ENCODE peak calls at places on chromosomes 4 and X, in ten cellular contexts. F is fibroblast of lung; Q is ascending aorta; L is IMR-90; U is PC-9; S is CD8-positive, alpha-beta memory T cell; V is heart right ventricle; I is neural progenitor cell; O is Peyer's patch; T is cardiac muscle cell. A is an unnamed sample.

GRCh38 chrX:66731398-66731797 is 92.5 kb upstream of the EDA2R start:
- DNase-seq in F (peak; percentile 20), O (no peak), L (peak; percentile 33), U (no peak), V (no peak), S (no peak), Q (no peak), T (peak; percentile 49), I (peak; percentile 63), A (no peak)

GRCh38 chr4:112509243-112510190 is 6.5 kb downstream of the NEUROG2 start:
- DNase-seq in L (peak; percentile 20), Q (no peak), V (no peak), T (no peak), U (peak; percentile 41), F (peak; percentile 19), O (no peak), S (no peak), I (peak; percentile 73), A (no peak)

GRCh38 chr4:89307185-89307445 is 485 bp downstream of the GPRIN3 start:
- DNase-seq in T (no peak), U (no peak), Q (no peak), F (no peak), I (no peak), O (no peak), L (no peak), V (no peak), S (no peak), A (no peak)

GRCh38 chrX:7068939-7069367 is 78.6 kb upstream of the STS start:
- DNase-seq in Q (no peak), S (no peak), T (peak; percentile 9), F (no peak), V (no peak), U (no peak), L (no peak), O (no peak), I (peak; percentile 18), A (no peak)

GRCh38 chr4:144399927-144400326 is 246.0 kb upstream of the HHIP start:
- DNase-seq in O (no peak), U (peak; percentile 49), V (no peak), S (no peak), T (no peak), F (peak; percentile 97), L (peak; percentile 55), Q (no peak), I (no peak), A (no peak)

GRCh38 chr4:176467011-176467410 is 147.2 kb downstream of the SPCS3 start:
- DNase-seq in T (no peak), F (peak; percentile 70), U (no peak), L (peak; percentile 58), O (no peak), I (no peak), Q (no peak), V (no peak), S (no peak), A (no peak)

GRCh38 chrX:18886344-18887161 is 97.4 kb downstream of the PHKA2 start:
- DNase-seq in U (peak; percentile 80), L (peak; percentile 23), Q (peak; percentile 60), I (peak; percentile 69), F (peak; percentile 42), O (peak; percentile 81), T (peak; percentile 62), V (peak; percentile 79), S (peak; percentile 52), A (peak; percentile 78)

GRCh38 chr4:150080875-150081274 is 2.6 kb downstream of the DCLK2 start:
- DNase-seq in F (no peak), T (no peak), Q (no peak), I (no peak), V (no peak), L (peak; percentile 35), U (no peak), S (no peak), O (no peak), A (no peak)

GRCh38 chr4:56220261-56220660 is 167.0 kb downstream of the AASDH start:
- DNase-seq in O (no peak), I (peak; percentile 38), U (no peak), T (no peak), L (peak; percentile 2), F (peak; percentile 76), S (no peak), V (no peak), Q (no peak), A (no peak)

GRCh38 chr4:81504685-81505598 is 33.2 kb upstream of the RASGEF1B start:
- DNase-seq in O (no peak), F (no peak), U (no peak), I (no peak), V (peak; percentile 60), Q (peak; percentile 39), L (no peak), T (no peak), S (peak; percentile 68), A (peak; percentile 39)

GRCh38 chrX:151896734-151897474 is 15.8 kb upstream of the MAGEA4 start:
- DNase-seq in Q (no peak), T (no peak), I (no peak), O (no peak), V (no peak), F (peak; percentile 69), S (no peak), L (peak; percentile 20), U (no peak), A (no peak)

GRCh38 chrX:74940414-74940813 is 15.2 kb upstream of the NEXMIF start:
- DNase-seq in O (no peak), F (no peak), Q (no peak), L (no peak), U (no peak), S (no peak), I (no peak), T (no peak), V (no peak), A (no peak)

GRCh38 chr4:71188197-71188625 is 150.6 kb upstream of the SLC4A4 start:
- DNase-seq in O (no peak), Q (no peak), S (no peak), F (no peak), U (no peak), I (peak; percentile 19), T (peak; percentile 53), V (no peak), L (no peak), A (no peak)

DNA sequence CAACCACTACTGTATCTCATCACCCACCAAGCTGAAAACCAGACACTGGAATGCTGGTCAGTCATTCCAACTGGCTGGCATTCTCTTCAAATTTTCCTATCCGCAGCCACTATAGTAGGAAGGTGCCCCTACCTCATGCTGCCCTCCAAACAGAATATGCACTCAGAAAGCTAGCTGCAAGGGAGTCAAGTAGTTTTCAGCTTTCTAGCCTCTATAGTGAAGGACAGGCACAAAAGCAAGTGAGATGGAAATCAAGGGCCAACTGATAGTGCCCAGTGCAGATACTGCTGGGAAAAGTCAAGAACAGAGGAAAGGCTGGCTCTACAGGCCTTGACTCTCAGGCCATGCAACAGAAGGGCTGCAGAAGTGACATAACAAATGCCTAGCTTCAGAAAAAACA is 47.2 kb downstream of the BCOR start:
- DNase-seq in V (no peak), O (no peak), Q (no peak), S (no peak), I (no peak), F (no peak), U (no peak), L (no peak), T (no peak), A (no peak)
- H3K36me3 ChIP-seq in V (no peaks in the 10 kb centered on the region), O (no peaks in the 10 kb centered on the region), Q (peaks cover 72% of the 10 kb centered on the region), S (peaks cover 30% of the 10 kb centered on the region), I (peaks cover 45% of the 10 kb centered on the region), F (peaks cover 5% of the 10 kb centered on the region), U (no peaks in the 10 kb centered on the region), L (peaks cover 44% of the 10 kb centered on the region), T (peaks cover 61% of the 10 kb centered on the region), A (peaks cover 22% of the 10 kb centered on the region)

DNA sequence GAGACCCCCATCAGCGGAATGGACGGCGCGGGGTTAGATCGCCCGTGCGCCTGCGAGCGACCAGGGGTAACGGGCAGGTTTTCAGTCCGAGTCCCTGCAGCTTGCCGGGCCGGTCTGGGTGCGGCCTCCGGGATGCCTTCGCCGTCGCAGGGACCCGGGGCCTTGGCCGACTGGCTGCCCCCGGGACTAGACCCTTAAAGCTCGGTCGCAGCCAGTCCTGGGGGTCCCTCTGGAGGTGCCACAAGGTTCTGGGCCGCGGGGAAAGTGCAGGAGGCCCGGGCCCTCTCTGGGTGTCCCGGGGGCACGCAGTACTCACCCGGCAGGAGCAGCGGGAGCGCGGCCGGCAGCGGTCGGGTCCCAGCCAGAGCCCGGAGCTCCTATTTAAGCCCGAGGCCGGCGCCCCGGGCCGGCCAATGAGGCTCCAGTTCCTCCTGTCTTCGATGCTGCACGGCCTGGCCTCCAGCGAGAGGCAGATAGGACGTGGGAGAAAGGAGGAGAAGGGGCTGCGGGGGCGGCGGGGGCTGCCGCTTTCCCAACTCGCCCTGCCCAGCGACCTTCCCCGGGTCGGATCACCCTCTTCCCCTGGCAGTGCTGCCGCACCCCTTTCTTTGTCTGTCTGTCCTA is at the start of gene SPON2:
- DNase-seq in V (no peak), L (peak; percentile 27), I (peak; percentile 77), F (peak; percentile 40), O (peak; percentile 60), U (peak; percentile 25), Q (no peak), T (no peak), S (no peak), A (peak; percentile 17)
- H3K27ac ChIP-seq in V (peak within 1 kb of the TSS; percentile 60), L (peak within 1 kb of the TSS; percentile 80), I (no peak within 1 kb of the TSS), F (peak within 1 kb of the TSS; percentile 60), O (peak within 1 kb of the TSS; percentile 69), U (no peak within 1 kb of the TSS), Q (no peak within 1 kb of the TSS), T (no peak within 1 kb of the TSS), S (no peak within 1 kb of the TSS), A (peak within 1 kb of the TSS; percentile 49)

GRCh38 chr4:78377555-78377954 is 174.0 kb upstream of the ANXA3 start:
- DNase-seq in I (no peak), S (no peak), T (no peak), U (no peak), V (no peak), O (no peak), F (no peak), Q (no peak), L (no peak), A (no peak)

GRCh38 chr4:78379991-78380739 is 171.4 kb upstream of the ANXA3 start:
- DNase-seq in O (no peak), F (peak; percentile 64), T (no peak), Q (no peak), V (no peak), S (no peak), I (no peak), L (peak; percentile 1), U (peak; percentile 18), A (peak; percentile 14)

GRCh38 chr4:78379040-78379439 is 172.5 kb upstream of the ANXA3 start:
- DNase-seq in Q (no peak), V (no peak), L (no peak), I (no peak), S (no peak), U (no peak), F (peak; percentile 15), O (no peak), T (no peak), A (no peak)
- H3K27me3 ChIP-seq in Q (no peaks in the 10 kb centered on the region), V (no peaks in the 10 kb centered on the region), L (no peaks in the 10 kb centered on the region), I (no peaks in the 10 kb centered on the region), S (no peaks in the 10 kb centered on the region), U (no peaks in the 10 kb centered on the region), F (no peaks in the 10 kb centered on the region), O (no peaks in the 10 kb centered on the region), T (no peaks in the 10 kb centered on the region), A (no peaks in the 10 kb centered on the region)

DNA sequence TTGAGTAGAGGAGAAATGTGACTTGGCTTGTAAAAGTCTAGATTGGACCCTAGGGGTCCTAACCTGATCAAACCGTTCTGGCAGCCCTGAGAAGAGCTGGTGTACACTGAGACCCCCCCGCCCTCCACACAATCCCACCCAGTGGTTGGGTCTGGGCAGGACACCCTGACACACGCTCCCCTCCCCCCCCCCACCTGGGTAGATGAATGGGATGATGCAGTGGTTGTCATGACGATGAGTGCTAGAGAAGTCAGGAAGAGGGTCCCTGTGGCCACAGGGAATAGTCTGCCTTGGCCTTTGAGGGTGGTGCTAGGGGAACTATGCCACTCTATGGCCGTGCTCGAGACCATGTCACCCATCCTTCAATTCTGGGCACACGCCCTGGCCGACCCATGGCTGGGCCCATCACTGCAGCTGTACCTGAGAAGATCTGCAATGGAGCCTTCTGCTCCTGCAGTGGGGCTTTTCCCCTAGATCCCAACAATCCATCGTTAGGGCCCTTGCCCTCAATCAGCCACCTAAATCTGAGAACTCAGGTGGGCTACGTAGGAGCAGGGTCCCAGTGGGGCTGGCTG is 4.4 kb downstream of the CDK16 start:
- DNase-seq in Q (no peak), F (no peak), L (no peak), O (no peak), V (no peak), T (no peak), S (no peak), U (no peak), I (peak; percentile 55), A (no peak)
- H3K36me3 ChIP-seq in Q (peaks cover 50% of the 10 kb centered on the region), F (peaks cover 20% of the 10 kb centered on the region), L (peaks cover 46% of the 10 kb centered on the region), O (no peaks in the 10 kb centered on the region), V (peaks cover 7% of the 10 kb centered on the region), T (peaks cover 42% of the 10 kb centered on the region), S (peaks cover 21% of the 10 kb centered on the region), U (no peaks in the 10 kb centered on the region), I (peaks cover 8% of the 10 kb centered on the region), A (peaks cover 10% of the 10 kb centered on the region)